ENCODE peak calls at places on chromosome 11, in four cellular contexts. D is GM12878, T is K562, L is A549. C is an unnamed sample.

GRCh38 chr11:39990413-39990812 is 1469.0 kb downstream of the LRRC4C start:
- ATAC-seq in D (no peak), T (no peak), L (no peak), C (no peak)

GRCh38 chr11:18974192-18974591 is 35.0 kb upstream of the MRGPRX1 start:
- ATAC-seq in D (no peak), T (no peak), L (no peak), C (no peak)

GRCh38 chr11:61580292-61580888 is 486 bp downstream of the SYT7 start:
- ATAC-seq in D (no peak), T (peak), L (peak), C (peak)

GRCh38 chr11:126305699-126306098 is 1.8 kb downstream of the DCPS start:
- ATAC-seq in D (peak), T (no peak), L (no peak), C (no peak)

GRCh38 chr11:59769828-59770227 is 14.7 kb downstream of the STX3 start:
- ATAC-seq in D (no peak), T (no peak), L (no peak), C (no peak)

GRCh38 chr11:73281201-73281741 is 9.1 kb downstream of the P2RY6 start:
- ATAC-seq in D (no peak), T (no peak), L (no peak), C (peak)

GRCh38 chr11:72225411-72225951 is 914 bp downstream of the INPPL1 start:
- ATAC-seq in D (peak), T (no peak), L (no peak), C (no peak)

GRCh38 chr11:113256431-113257227 is 57.8 kb upstream of the TTC12 start:
- ATAC-seq in D (no peak), T (no peak), L (no peak), C (no peak)

GRCh38 chr11:43404836-43405479 is 46.2 kb downstream of the TTC17 start:
- ATAC-seq in D (no peak), T (no peak), L (no peak), C (no peak)

GRCh38 chr11:23679041-23679440 is 817.8 kb upstream of the LUZP2 start:
- ATAC-seq in D (no peak), T (no peak), L (no peak), C (no peak)

GRCh38 chr11:17224727-17225126 is 16.9 kb upstream of the PIK3C2A start:
- ATAC-seq in D (no peak), T (no peak), L (no peak), C (no peak)

GRCh38 chr11:15696069-15696468 is 581.3 kb downstream of the INSC start:
- ATAC-seq in D (no peak), T (no peak), L (no peak), C (no peak)

DNA sequence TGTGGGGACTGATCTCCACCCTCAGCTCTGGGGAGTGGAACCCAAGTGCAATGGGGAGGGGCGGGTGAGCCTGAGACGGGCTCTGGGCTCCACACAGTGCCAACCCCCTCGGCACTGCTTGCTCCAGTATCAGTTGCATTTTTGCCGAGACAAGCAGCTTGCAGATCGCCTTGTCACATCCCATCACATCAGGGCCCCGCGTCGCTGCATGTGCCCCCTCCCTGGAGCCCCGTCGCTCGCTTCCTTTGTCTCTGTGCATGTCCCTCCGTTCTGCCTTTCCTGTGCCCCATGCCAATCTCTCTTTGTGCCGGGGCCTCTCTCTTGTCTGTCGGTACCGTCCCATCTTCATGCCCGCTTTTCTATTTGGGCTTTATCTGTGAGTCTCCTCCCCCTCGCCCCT is 202.1 kb downstream of the CEP164 start:
- ATAC-seq in D (no peak), T (no peak), L (no peak), C (no peak)
- TF ChIP-seq EP300 in D (no peak), T (no peak), L (no peak), C (no peak)

GRCh38 chr11:132941761-132942160 is 590.5 kb downstream of the OPCML start:
- ATAC-seq in D (no peak), T (no peak), L (no peak), C (no peak)

GRCh38 chr11:132944557-132944920 is 587.8 kb downstream of the OPCML start:
- ATAC-seq in D (no peak), T (no peak), L (no peak), C (no peak)

GRCh38 chr11:132943325-132943736 is 589.0 kb downstream of the OPCML start:
- ATAC-seq in D (no peak), T (no peak), L (no peak), C (no peak)

GRCh38 chr11:132942611-132943324 is 589.5 kb downstream of the OPCML start:
- ATAC-seq in D (no peak), T (no peak), L (no peak), C (no peak)

GRCh38 chr11:132943737-132944556 is 588.4 kb downstream of the OPCML start:
- ATAC-seq in D (no peak), T (no peak), L (no peak), C (no peak)
- TF ChIP-seq EP300 in D (no peak), T (no peak), L (no peak), C (no peak)

DNA sequence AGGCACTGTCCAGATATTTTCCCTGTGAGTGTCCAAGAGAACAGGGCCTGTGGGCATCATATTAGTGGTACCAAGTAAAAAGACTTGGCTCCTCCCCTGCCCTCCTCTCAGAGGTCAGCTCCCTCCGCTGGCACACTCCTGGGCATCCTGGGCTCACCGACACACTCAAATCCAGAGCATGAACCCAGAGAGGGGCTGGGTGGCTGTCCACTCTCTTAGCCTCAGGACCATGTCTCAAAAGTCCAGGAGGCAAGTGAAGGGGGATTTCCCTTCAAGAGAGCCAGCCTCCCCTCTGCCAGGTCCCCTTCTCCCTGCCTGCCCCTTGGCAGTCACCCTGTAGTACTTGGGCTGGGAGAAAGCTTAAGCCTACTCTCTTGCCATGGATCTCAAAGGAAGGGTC is 10.3 kb downstream of the BCL9L start:
- ATAC-seq in D (no peak), T (no peak), L (no peak), C (no peak)
- TF ChIP-seq EP300 in D (no peak), T (no peak), L (no peak), C (no peak)

DNA sequence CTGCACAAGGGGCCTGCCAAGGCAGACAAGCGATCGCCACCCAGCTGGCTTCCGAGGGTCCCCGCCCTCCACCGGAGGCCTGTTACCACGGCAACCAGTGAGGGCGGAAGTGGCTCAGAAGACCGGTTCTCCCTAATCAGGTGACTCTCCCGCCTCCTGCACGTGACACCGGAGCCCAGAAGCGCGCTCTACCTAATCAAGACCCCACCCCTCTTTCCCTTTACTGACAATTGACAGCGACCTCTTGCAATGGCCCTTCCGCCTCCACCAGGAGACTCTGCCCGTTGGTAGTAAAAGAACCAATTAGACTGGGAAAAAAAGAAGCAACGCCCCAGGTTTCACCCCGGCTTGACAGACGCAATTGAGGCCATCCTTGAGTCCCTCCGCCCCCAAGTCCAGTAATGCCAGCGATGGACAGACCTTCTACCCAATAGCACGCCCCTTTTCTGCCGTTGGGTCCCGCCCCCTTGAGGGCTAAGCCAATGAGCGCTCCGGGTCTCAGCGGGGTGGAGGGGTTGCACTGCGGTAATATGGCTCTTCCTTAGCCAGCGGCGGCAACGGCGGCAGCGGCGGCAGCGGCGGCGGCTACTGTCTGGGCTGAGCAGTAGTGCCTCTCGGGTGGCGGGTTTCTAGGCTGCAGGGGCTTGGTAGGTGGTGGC is at the start of gene UVRAG:
- ATAC-seq in D (peak), T (peak), L (peak), C (peak)
- TF ChIP-seq EP300 in D (no peak), T (no peak), L (no peak), C (no peak)

GRCh38 chr11:111395081-111395480 is 16.0 kb upstream of the POU2AF1 start:
- ATAC-seq in D (no peak), T (no peak), L (no peak), C (no peak)
- TF ChIP-seq EP300 in D (no peak), T (no peak), L (no peak), C (no peak)

DNA sequence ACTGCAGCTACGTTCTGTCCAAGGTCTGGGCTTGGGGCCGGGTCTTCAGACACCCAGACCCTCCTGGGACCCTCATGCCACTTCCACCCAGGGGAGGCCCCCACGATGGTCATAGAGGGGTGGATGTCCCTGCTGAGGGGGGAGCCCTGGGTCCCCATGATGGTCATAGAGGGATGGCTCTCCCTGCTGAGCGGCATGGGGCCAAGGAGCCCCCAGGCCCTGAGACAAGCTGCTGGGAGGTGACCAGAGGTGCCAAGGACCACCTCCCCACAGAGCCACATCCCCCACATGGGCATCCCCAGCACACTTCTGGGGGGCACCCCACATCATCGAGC is 7.2 kb downstream of the MUC5B start:
- ATAC-seq in D (no peak), T (no peak), L (no peak), C (no peak)
- TF ChIP-seq EP300 in D (no peak), T (no peak), L (no peak), C (no peak)

GRCh38 chr11:119419246-119419645 is 3.7 kb downstream of the THY1 start:
- ATAC-seq in D (no peak), T (no peak), L (no peak), C (no peak)
- TF ChIP-seq EP300 in D (no peak), T (no peak), L (no peak), C (no peak)

DNA sequence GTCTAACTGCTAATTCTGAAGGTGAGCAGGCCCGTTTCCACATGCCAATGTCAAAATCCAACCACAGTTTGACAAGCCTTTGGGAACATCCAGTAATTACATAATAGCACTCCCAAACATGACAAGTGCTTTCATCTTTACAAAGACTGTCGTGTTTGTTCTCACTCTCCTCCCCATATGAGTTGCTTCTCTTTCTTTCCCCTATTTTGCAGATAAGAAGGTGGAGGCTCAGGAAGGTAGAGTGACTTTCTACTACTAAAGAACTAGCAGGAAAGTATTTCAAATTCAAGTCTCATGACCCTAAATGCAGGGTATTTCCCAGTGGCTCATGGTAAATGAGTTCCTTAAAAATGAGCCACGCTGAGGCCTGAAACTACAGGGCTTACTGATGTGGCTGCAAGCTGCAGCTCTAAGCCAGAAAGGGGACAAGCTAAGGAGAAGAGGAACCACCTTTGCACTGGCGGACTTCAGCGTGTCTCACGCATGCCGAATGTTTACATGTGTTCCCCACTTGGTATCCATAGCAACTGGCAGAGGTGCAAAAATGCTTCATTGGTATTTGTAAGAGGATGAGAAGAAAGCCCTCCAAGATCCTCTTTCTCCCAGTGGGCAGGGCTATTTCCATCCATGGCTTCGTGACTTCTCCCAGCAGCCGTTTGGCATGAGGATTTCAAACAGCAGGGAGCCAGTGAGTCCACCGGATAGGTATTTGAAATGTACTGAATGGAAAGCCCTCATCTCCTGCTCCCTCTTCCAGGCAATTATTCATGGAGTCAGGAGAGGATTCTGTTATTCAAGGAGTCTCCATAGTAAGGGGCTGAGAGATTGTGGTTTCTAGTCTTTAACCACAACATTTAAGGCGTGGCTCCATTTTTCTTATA is 55.5 kb upstream of the CD44 start:
- ATAC-seq in D (peak), T (no peak), L (peak), C (peak)
- TF ChIP-seq EP300 in D (peak), T (no peak), L (no peak), C (no peak)

GRCh38 chr11:66969584-66970205 is 5.4 kb upstream of the C11orf86 start:
- ATAC-seq in D (no peak), T (no peak), L (no peak), C (no peak)

GRCh38 chr11:66966351-66966750 is 8.2 kb upstream of the PC start:
- ATAC-seq in D (no peak), T (peak), L (no peak), C (no peak)

GRCh38 chr11:66970371-66970807 is 4.7 kb upstream of the C11orf86 start:
- ATAC-seq in D (no peak), T (no peak), L (peak), C (no peak)

GRCh38 chr11:66970808-66971442 is 4.2 kb upstream of the C11orf86 start:
- ATAC-seq in D (no peak), T (no peak), L (peak), C (peak)

GRCh38 chr11:66967670-66968425 is 7.3 kb upstream of the C11orf86 start:
- ATAC-seq in D (no peak), T (no peak), L (no peak), C (no peak)
- TF ChIP-seq EP300 in D (no peak), T (no peak), L (no peak), C (no peak)

DNA sequence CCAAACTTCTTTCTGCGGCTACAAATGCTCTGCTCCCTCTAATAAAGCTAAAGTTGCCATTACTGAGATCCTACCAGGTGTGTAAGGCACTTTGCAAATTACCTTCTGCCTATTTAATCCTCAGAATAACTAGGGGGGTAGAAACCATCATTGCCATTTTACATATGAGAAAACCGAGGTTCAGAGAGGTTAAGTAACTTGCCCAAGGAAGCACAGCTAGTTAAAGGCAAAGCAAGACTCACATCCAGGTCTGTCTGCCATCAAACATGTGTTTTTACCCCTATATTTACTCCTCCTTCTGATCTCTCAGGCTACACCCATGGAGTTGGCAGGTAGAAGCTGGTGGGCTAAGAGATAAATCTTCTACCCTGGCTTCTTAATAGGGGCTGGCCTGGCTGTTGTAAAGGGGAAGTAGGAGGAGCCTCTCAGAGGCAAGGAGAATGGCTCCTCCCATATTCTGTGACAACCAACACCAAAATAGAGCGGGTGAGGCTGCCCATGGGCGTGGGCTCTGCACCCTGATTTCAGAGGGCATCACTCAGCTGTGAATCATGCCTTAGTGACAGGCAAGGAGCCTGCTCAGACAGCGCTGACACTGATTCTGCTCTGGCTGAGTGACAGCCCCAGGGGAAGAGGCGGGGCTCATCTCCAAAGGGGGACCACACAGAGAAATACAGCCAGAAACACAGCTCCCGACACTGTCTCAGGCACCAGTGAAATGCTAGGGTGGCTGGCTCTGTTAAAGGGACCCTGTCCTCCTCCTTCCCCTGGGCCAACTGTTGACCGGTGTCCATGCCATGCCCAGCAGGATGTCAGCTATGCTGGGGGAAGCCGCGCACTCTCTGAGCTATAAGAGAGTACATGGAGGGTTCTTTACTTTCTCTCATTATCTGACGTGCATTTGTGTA is 106.8 kb downstream of the ABTB2 start:
- ATAC-seq in D (peak), T (peak), L (peak), C (peak)
- TF ChIP-seq EP300 in D (no peak), T (no peak), L (no peak), C (no peak)